ENCODE peak calls at places on chromosomes 11 and 22, in four cellular contexts. B is transverse colon, A is HCT116, U is SK-N-SH. X is an unnamed sample. For H3K9me3, the result is how much of the 10 kb centered on the place peaks cover.

GRCh38 chr11:29634744-29635143 is 382.1 kb downstream of the KCNA4 start:
- DNase-seq in B (no peak), A (no peak), U (no peak), X (no peak)

GRCh38 chr22:42673898-42674390 is 24.8 kb upstream of the CYB5R3 start:
- DNase-seq in B (no peak), A (no peak), U (no peak), X (no peak)

GRCh38 chr11:8867035-8867434 is 44.0 kb upstream of the AKIP1 start:
- DNase-seq in B (no peak), A (no peak), U (no peak), X (no peak)

GRCh38 chr11:48170840-48171233 is 45.8 kb upstream of the OR4B1 start:
- DNase-seq in B (no peak), A (no peak), U (no peak), X (no peak)

GRCh38 chr11:66979336-66979980 is 4.4 kb downstream of the C11orf86 start:
- DNase-seq in B (no peak), A (no peak), U (no peak), X (no peak)

GRCh38 chr11:3830741-3831140 is 10.0 kb downstream of the RHOG start:
- DNase-seq in B (no peak), A (no peak), U (no peak), X (no peak)

GRCh38 chr11:124832571-124832970 is 32.4 kb upstream of the MSANTD2 start:
- DNase-seq in B (no peak), A (no peak), U (no peak), X (no peak)

GRCh38 chr11:34191592-34191991 is 86.2 kb downstream of the NAT10 start:
- DNase-seq in B (no peak), A (no peak), U (no peak), X (no peak)

GRCh38 chr22:49587421-49587820 is 240.3 kb downstream of the BRD1 start:
- DNase-seq in B (peak), A (no peak), U (no peak), X (no peak)

GRCh38 chr11:88104408-88104807 is 70.8 kb downstream of the RAB38 start:
- DNase-seq in B (no peak), A (no peak), U (no peak), X (no peak)

GRCh38 chr22:40597541-40598453 is 38.7 kb downstream of the MRTFA start:
- DNase-seq in B (no peak), A (no peak), U (no peak), X (no peak)

GRCh38 chr22:48717076-48717810 is 1110.4 kb downstream of the BRD1 start:
- DNase-seq in B (no peak), A (no peak), U (no peak), X (no peak)

GRCh38 chr22:37091986-37092385 is 17.5 kb downstream of the TMPRSS6 start:
- DNase-seq in B (no peak), A (no peak), U (no peak), X (no peak)

GRCh38 chr22:23083315-23084021 is 13.1 kb downstream of the GNAZ start:
- DNase-seq in B (no peak), A (no peak), U (no peak), X (no peak)

GRCh38 chr11:1394936-1395772 is 5.4 kb downstream of the BRSK2 start:
- DNase-seq in B (no peak), A (no peak), U (no peak), X (no peak)

GRCh38 chr11:118343248-118343647 is 743 bp upstream of the CD3D start:
- DNase-seq in B (no peak), A (no peak), U (no peak), X (no peak)

GRCh38 chr11:4480577-4481539 is 1.6 kb upstream of the OR52K1 start:
- DNase-seq in B (no peak), A (no peak), U (no peak), X (no peak)

GRCh38 chr11:118608268-118609214 is 1.1 kb downstream of the PHLDB1 start:
- DNase-seq in B (peak), A (no peak), U (peak), X (no peak)

GRCh38 chr22:21816787-21817496 is 50.5 kb downstream of the MAPK1 start:
- DNase-seq in B (no peak), A (no peak), U (peak), X (peak)

GRCh38 chr11:10885703-10886363 is 28.0 kb upstream of the ZBED5 start:
- DNase-seq in B (no peak), A (no peak), U (peak), X (no peak)

GRCh38 chr11:125918140-125918840 is 14.0 kb downstream of the DDX25 start:
- DNase-seq in B (no peak), A (no peak), U (peak), X (no peak)

GRCh38 chr22:17980638-17981051 is 43.7 kb downstream of the MICAL3 start:
- DNase-seq in B (peak), A (no peak), U (peak), X (no peak)

GRCh38 chr11:106464728-106465127 is 387.3 kb downstream of the AASDHPPT start:
- DNase-seq in B (no peak), A (no peak), U (no peak), X (no peak)

GRCh38 chr11:100837294-100837693 is 150.2 kb downstream of the ARHGAP42 start:
- DNase-seq in B (no peak), A (no peak), U (no peak), X (no peak)

GRCh38 chr11:59801981-59802638 is 8.5 kb downstream of the MRPL16 start:
- DNase-seq in B (no peak), A (no peak), U (peak), X (no peak)

GRCh38 chr22:21802056-21802455 is 65.4 kb downstream of the MAPK1 start:
- DNase-seq in B (no peak), A (no peak), U (no peak), X (no peak)

GRCh38 chr11:27287205-27287604 is 75.8 kb downstream of the CCDC34 start:
- DNase-seq in B (no peak), A (no peak), U (no peak), X (no peak)

GRCh38 chr22:29798318-29798717 is 31.1 kb downstream of the UQCR10 start:
- DNase-seq in B (no peak), A (no peak), U (no peak), X (no peak)

GRCh38 chr11:67449116-67449844 is 3.2 kb downstream of the GPR152 start:
- DNase-seq in B (no peak), A (no peak), U (no peak), X (no peak)

GRCh38 chr11:61806785-61807184 is 10.0 kb downstream of the FADS1 start:
- DNase-seq in B (no peak), A (no peak), U (no peak), X (no peak)

GRCh38 chr11:61800331-61801281 is 7.9 kb downstream of the FEN1 start:
- DNase-seq in B (no peak), A (no peak), U (no peak), X (no peak)

GRCh38 chr11:61799665-61800284 is 7.1 kb downstream of the FEN1 start:
- DNase-seq in B (no peak), A (no peak), U (no peak), X (no peak)

GRCh38 chr11:61805146-61805545 is 11.7 kb downstream of the FADS1 start:
- DNase-seq in B (no peak), A (no peak), U (no peak), X (no peak)

GRCh38 chr11:61803889-61804647 is 11.4 kb downstream of the FEN1 start:
- DNase-seq in B (no peak), A (no peak), U (no peak), X (no peak)
- H3K4me3 ChIP-seq in B (no peak), A (no peak), U (no peak), X (no peak)

GRCh38 chr22:24894220-24894975 is 52.1 kb downstream of the LHFPL7 start:
- DNase-seq in B (peak), A (peak), U (peak), X (peak)
- TF ChIP-seq POLR2AphosphoS5 in B (peak), A (peak), U (peak), X (peak)

DNA sequence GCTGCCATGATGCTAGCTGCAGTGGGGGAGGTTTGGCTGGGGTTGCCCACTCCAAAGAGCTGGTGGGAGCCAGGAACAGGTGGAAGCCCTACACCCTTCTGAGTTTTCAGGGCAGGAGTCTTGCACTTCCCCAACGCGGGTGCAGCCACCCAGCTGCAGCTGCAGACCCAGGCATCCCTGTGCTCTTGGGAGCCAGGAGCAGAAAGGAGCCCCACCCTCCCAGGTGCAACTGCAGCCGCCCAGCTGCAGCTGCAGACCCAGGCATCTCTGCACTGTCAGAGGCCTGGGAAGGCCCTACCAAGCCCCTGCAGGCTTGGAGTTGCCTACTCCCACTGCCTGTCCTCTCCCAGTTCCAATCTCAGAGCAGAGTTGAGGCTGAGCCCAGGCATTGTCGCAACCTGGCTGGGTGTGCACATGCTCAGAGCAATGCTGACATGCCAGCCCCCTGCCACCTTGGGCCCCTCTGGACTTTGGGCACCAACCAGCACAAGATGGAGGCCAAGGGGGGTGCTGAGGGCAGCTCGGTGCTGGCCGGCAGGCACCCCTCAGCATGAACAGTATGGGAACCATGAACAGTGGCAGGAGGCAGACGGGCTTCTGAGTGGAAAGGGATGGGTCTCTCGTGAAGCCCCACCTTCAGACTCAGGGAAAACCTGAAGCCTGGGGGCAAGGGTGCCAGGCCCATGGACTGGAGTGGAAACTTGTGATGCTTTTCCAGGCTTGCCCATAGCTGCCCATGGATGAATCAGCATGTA is 195.4 kb downstream of the DCDC1 start:
- DNase-seq in B (no peak), A (no peak), U (no peak), X (no peak)
- H3K9me3 ChIP-seq in B (under half), A (under half), U (under half), X (under half)

GRCh38 chr22:46534177-46534776 is 3.1 kb downstream of the CELSR1 start:
- DNase-seq in B (no peak), A (no peak), U (no peak), X (no peak)
- H3K4me3 ChIP-seq in B (no peak), A (no peak), U (no peak), X (no peak)

GRCh38 chr22:20127318-20127868 is 4.2 kb upstream of the ZDHHC8 start:
- DNase-seq in B (no peak), A (no peak), U (no peak), X (no peak)
- TF ChIP-seq POLR2AphosphoS5 in B (no peak), A (no peak), U (no peak), X (no peak)

DNA sequence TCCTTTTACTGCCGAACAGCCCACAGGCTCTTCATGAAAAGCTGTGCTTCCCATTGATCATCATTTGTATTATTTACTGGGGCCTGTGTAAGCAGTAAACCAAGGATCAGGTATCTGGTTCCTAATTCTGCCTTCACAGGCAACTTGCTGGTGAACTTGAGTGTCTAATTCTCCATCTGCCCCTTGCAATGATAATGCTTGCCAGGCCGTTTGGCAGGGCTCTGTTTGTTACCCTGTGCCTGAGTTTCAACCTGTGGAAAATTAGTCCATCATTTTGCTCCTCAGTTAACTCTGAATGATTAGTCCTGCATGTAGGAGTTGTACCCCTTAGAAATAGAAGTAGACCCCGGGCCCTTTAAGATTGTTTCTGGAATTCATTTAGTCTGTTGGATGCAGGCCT is 298.4 kb upstream of the CADM1 start:
- DNase-seq in B (no peak), A (no peak), U (no peak), X (no peak)
- H3K9me3 ChIP-seq in B (under half), A (under half), U (under half), X (under half)

GRCh38 chr11:45885274-45885920 is at the start of gene MAPK8IP1:
- DNase-seq in B (peak), A (no peak), U (peak), X (no peak)
- H3K4me3 ChIP-seq in B (peak), A (peak), U (peak), X (peak)

DNA sequence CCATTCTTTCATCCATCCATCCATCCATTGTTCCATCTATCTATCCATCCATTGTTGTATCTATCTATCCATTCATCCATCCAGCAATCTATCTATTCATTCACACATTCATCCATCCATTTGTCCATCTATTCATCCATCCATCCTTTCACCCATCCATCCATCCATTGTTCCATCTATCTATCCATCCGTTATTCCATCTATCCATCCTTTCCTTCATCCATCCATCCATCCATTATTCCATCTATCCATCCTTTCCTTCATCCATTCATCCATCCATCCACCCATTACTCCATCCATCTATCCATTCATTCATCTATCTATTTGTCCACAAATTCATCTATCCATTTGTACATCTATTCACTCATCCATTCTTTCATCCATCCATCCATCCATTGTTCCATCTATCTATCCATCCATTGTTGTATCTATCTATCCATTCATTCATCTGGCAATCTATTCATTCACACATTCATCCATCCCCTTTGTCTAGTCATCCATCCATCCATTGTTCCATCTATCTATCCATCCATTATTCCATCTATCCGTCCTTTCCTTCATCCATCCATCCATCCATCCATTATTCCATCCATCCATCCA is 65.9 kb upstream of the ANO1 start:
- DNase-seq in B (no peak), A (no peak), U (no peak), X (no peak)
- TF ChIP-seq POLR2AphosphoS5 in B (no peak), A (no peak), U (no peak), X (no peak)

GRCh38 chr11:70908223-70908622 is 344.2 kb downstream of the SHANK2 start:
- DNase-seq in B (no peak), A (no peak), U (no peak), X (no peak)
- H3K9me3 ChIP-seq in B (under half), A (under half), U (under half), X (under half)

GRCh38 chr22:35860087-35860733 is 142.5 kb downstream of the APOL5 start:
- DNase-seq in B (no peak), A (no peak), U (no peak), X (no peak)
- H3K4me3 ChIP-seq in B (no peak), A (no peak), U (no peak), X (no peak)

X was measured in Panc1.